ENCODE peak calls at places on chromosomes 16 and 17, in eight cellular contexts. L, A, U, E, Q, Y, C and X are unnamed samples.
A peak's percentile ranks its signal among the peaks of the same experiment; 100 is the strongest.

GRCh38 chr16:67518676-67519075 is 10.0 kb upstream of the RIPOR1 start:
- DNase-seq in L (no peak), A (no peak), U (no peak), E (no peak), Q (no peak), Y (no peak), C (no peak), X (no peak)

GRCh38 chr16:1102921-1103648 is 7.0 kb upstream of the C1QTNF8 start:
- DNase-seq in L (peak; percentile 70), A (no peak), U (no peak), E (no peak), Q (peak; percentile 69), Y (peak; percentile 79), C (no peak), X (peak; percentile 31)

GRCh38 chr17:76369804-76370203 is 14.6 kb upstream of the SPHK1 start:
- DNase-seq in L (no peak), A (no peak), U (no peak), E (no peak), Q (no peak), Y (no peak), C (peak; percentile 92), X (no peak)

GRCh38 chr16:53899471-53899870 is 195.5 kb downstream of the FTO start:
- DNase-seq in L (no peak), A (no peak), U (peak; percentile 23), E (no peak), Q (no peak), Y (no peak), C (no peak), X (no peak)

GRCh38 chr17:3656353-3656752 is 12.0 kb downstream of the TAX1BP3 start:
- DNase-seq in L (no peak), A (no peak), U (no peak), E (no peak), Q (no peak), Y (no peak), C (no peak), X (no peak)

GRCh38 chr16:15581127-15581815 is 61.7 kb downstream of the MARF1 start:
- DNase-seq in L (no peak), A (no peak), U (no peak), E (no peak), Q (no peak), Y (no peak), C (no peak), X (no peak)

GRCh38 chr16:20611975-20612471 is 35.9 kb upstream of the ACSM2B start:
- DNase-seq in L (no peak), A (no peak), U (no peak), E (no peak), Q (peak; percentile 75), Y (no peak), C (no peak), X (no peak)

GRCh38 chr17:32103476-32104113 is 38.7 kb upstream of the RHOT1 start:
- DNase-seq in L (no peak), A (no peak), U (no peak), E (no peak), Q (peak; percentile 43), Y (peak; percentile 41), C (peak; percentile 59), X (no peak)

GRCh38 chr17:49707246-49707607 is 537 bp downstream of the SLC35B1 start:
- DNase-seq in L (peak; percentile 54), A (no peak), U (no peak), E (no peak), Q (no peak), Y (peak; percentile 51), C (no peak), X (no peak)

GRCh38 chr17:19415311-19415710 is 4.3 kb downstream of the RNF112 start:
- DNase-seq in L (no peak), A (no peak), U (no peak), E (no peak), Q (no peak), Y (no peak), C (no peak), X (no peak)

GRCh38 chr16:6377956-6378355 is 954.7 kb upstream of the RBFOX1 start:
- DNase-seq in L (no peak), A (no peak), U (no peak), E (no peak), Q (no peak), Y (no peak), C (no peak), X (no peak)

GRCh38 chr16:58037365-58038057 is 12.0 kb downstream of the MMP15 start:
- DNase-seq in L (no peak), A (no peak), U (no peak), E (no peak), Q (no peak), Y (no peak), C (no peak), X (no peak)

GRCh38 chr16:52113812-52114211 is 433.1 kb downstream of the TOX3 start:
- DNase-seq in L (no peak), A (no peak), U (no peak), E (no peak), Q (no peak), Y (no peak), C (no peak), X (no peak)

GRCh38 chr17:50837980-50838954 is 2.9 kb downstream of the WFIKKN2 start:
- DNase-seq in L (no peak), A (no peak), U (no peak), E (no peak), Q (no peak), Y (no peak), C (no peak), X (no peak)

GRCh38 chr17:8031950-8032349 is 6.9 kb upstream of the ALOX15B start:
- DNase-seq in L (no peak), A (no peak), U (no peak), E (no peak), Q (no peak), Y (no peak), C (no peak), X (no peak)

GRCh38 chr16:89095401-89095974 is 1.8 kb downstream of the ACSF3 start:
- DNase-seq in L (no peak), A (no peak), U (no peak), E (no peak), Q (no peak), Y (no peak), C (no peak), X (no peak)

GRCh38 chr16:5060073-5060641 is 5.6 kb downstream of the C16orf89 start:
- DNase-seq in L (no peak), A (no peak), U (no peak), E (no peak), Q (no peak), Y (no peak), C (no peak), X (no peak)

GRCh38 chr17:76986318-76986717 is 118.1 kb downstream of the MGAT5B start:
- DNase-seq in L (no peak), A (no peak), U (no peak), E (no peak), Q (no peak), Y (peak; percentile 41), C (no peak), X (no peak)

DNA sequence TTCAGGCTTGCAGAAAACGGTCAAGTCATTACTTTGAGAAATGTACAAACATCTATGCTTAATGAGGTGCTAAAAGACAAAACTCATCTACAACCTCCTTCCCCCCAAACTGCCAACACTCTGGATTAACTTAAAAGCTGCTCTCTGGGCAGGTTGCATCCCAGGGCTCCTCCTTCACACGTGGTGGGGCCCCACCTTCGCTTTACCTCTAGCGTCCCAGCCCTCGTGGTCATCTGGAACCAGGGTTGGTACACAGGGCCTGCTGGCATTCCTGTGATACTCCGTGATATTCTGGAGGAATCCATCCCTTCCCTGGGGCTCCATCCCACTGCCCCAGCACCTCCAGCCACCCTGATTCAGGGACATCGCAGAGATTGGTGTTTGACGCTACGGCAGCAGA is 4.8 kb downstream of the METRNL start:
- DNase-seq in L (no peak), A (no peak), U (no peak), E (no peak), Q (no peak), Y (no peak), C (no peak), X (no peak)
- H3K4me1 ChIP-seq in L (peaks cover 46% of the 10 kb centered on the region), A (no peaks in the 10 kb centered on the region), U (peaks cover 16% of the 10 kb centered on the region), E (peaks cover 42% of the 10 kb centered on the region), Q (peaks cover 64% of the 10 kb centered on the region), Y (no peaks in the 10 kb centered on the region), C (peaks cover 47% of the 10 kb centered on the region), X (peaks cover 74% of the 10 kb centered on the region)

GRCh38 chr17:1713878-1714487 is 3.8 kb upstream of the TLCD2 start:
- DNase-seq in L (no peak), A (no peak), U (peak; percentile 75), E (no peak), Q (peak; percentile 54), Y (peak; percentile 86), C (no peak), X (no peak)

GRCh38 chr17:1711804-1712203 is 1.6 kb upstream of the TLCD2 start:
- DNase-seq in L (no peak), A (no peak), U (no peak), E (no peak), Q (no peak), Y (no peak), C (no peak), X (no peak)

GRCh38 chr17:1712271-1712670 is 2.1 kb upstream of the TLCD2 start:
- DNase-seq in L (no peak), A (no peak), U (no peak), E (no peak), Q (no peak), Y (no peak), C (no peak), X (no peak)

GRCh38 chr17:1714488-1714979 is 4.4 kb upstream of the TLCD2 start:
- DNase-seq in L (no peak), A (peak; percentile 98), U (peak; percentile 97), E (peak; percentile 58), Q (peak; percentile 96), Y (peak; percentile 96), C (peak; percentile 100), X (peak; percentile 99)

DNA sequence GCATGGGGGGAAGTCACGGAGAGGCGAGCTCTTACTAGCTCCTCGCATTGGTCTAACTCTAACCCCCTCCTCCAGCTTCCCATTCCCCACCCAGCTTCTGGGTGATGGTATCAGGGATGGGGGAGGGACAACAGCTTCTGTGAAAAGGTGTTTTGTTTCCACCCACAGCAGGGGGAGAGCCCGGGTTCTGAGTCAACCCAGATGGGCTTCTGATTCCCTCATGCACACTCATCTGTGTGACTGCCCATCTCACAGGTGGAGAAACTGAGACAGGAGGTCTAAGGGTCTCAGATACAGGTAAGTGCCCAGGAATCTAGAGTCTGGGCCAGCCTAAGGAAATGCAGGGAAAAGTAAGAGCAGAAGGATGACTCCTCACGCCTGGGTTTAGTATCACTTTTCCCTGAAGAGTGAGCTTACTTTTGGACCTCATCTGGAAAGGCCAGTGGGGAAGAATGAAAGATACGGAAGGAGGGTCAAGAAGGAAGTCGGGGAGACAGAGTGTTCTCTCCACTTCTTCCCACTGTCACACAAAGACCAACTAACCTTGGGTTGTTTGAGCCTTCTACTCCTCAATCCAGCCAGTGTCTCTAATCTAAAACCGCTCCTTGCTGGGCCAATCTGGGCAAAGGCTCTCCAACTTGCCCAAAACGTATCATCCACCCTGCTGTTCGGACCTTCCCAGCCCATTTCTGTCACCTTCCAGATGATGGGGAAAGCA is 3.1 kb upstream of the TLCD2 start:
- DNase-seq in L (no peak), A (no peak), U (no peak), E (no peak), Q (no peak), Y (no peak), C (no peak), X (no peak)
- H3K4me1 ChIP-seq in L (peaks cover 30% of the 10 kb centered on the region), A (peaks cover 35% of the 10 kb centered on the region), U (peaks cover 42% of the 10 kb centered on the region), E (peaks cover 35% of the 10 kb centered on the region), Q (peaks cover 45% of the 10 kb centered on the region), Y (peaks cover 36% of the 10 kb centered on the region), C (peaks cover 46% of the 10 kb centered on the region), X (peaks cover 78% of the 10 kb centered on the region)

GRCh38 chr17:59748591-59748990 is 41.1 kb downstream of the VMP1 start:
- DNase-seq in L (no peak), A (no peak), U (no peak), E (no peak), Q (no peak), Y (no peak), C (no peak), X (no peak)
- H3K4me1 ChIP-seq in L (no peaks in the 10 kb centered on the region), A (peaks cover 5% of the 10 kb centered on the region), U (peaks cover 33% of the 10 kb centered on the region), E (no peaks in the 10 kb centered on the region), Q (no peaks in the 10 kb centered on the region), Y (no peaks in the 10 kb centered on the region), C (peaks cover under 1% of the 10 kb centered on the region), X (no peaks in the 10 kb centered on the region)

GRCh38 chr17:63361182-63361581 is 84.9 kb downstream of the CYB561 start:
- DNase-seq in L (no peak), A (no peak), U (no peak), E (no peak), Q (no peak), Y (no peak), C (no peak), X (no peak)
- H3K4me1 ChIP-seq in L (no peaks in the 10 kb centered on the region), A (no peaks in the 10 kb centered on the region), U (no peaks in the 10 kb centered on the region), E (no peaks in the 10 kb centered on the region), Q (no peaks in the 10 kb centered on the region), Y (peaks cover 5% of the 10 kb centered on the region), C (peaks cover 25% of the 10 kb centered on the region), X (peaks cover 34% of the 10 kb centered on the region)